ENCODE peak calls at places on chromosomes 6 and 20, in ten cellular contexts. E, R, I, V, P, U, J, M, H and L are unnamed samples.

GRCh38 chr6:79605968-79606764 is 25.0 kb upstream of the SH3BGRL2 start:
- DNase-seq in E (no peak), R (no peak), I (no peak), V (no peak), P (no peak), U (no peak), J (no peak), M (no peak), H (no peak), L (no peak)

GRCh38 chr6:168884050-168884645 is 369.5 kb downstream of the THBS2 start:
- DNase-seq in E (no peak), R (no peak), I (no peak), V (no peak), P (no peak), U (no peak), J (no peak), M (no peak), H (no peak), L (no peak)

GRCh38 chr6:3882865-3883264 is 33.7 kb downstream of the FAM50B start:
- DNase-seq in E (no peak), R (no peak), I (no peak), V (no peak), P (no peak), U (no peak), J (no peak), M (no peak), H (no peak), L (no peak)

GRCh38 chr20:58461104-58461503 is 54.1 kb downstream of the APCDD1L start:
- DNase-seq in E (no peak), R (no peak), I (no peak), V (no peak), P (no peak), U (no peak), J (no peak), M (no peak), H (no peak), L (no peak)

GRCh38 chr6:143896096-143896880 is 32.0 kb downstream of the ZC2HC1B start:
- DNase-seq in E (no peak), R (no peak), I (no peak), V (no peak), P (no peak), U (no peak), J (no peak), M (no peak), H (no peak), L (no peak)

GRCh38 chr20:35002426-35003210 is 47.0 kb downstream of the MYH7B start:
- DNase-seq in E (no peak), R (no peak), I (peak; percentile 66), V (no peak), P (no peak), U (no peak), J (no peak), M (no peak), H (no peak), L (no peak)

GRCh38 chr6:119308048-119308570 is 41.5 kb downstream of the MAN1A1 start:
- DNase-seq in E (no peak), R (no peak), I (no peak), V (no peak), P (no peak), U (peak; percentile 2), J (no peak), M (no peak), H (no peak), L (peak; percentile 78)

GRCh38 chr6:41428995-41429417 is 93.6 kb downstream of the NCR2 start:
- DNase-seq in E (no peak), R (no peak), I (no peak), V (peak; percentile 30), P (no peak), U (peak; percentile 21), J (no peak), M (no peak), H (no peak), L (no peak)

GRCh38 chr20:41747226-41747625 is 129.0 kb upstream of the CHD6 start:
- DNase-seq in E (no peak), R (no peak), I (no peak), V (no peak), P (no peak), U (no peak), J (no peak), M (no peak), H (no peak), L (no peak)

GRCh38 chr6:98657764-98658163 is 176.6 kb upstream of the POU3F2 start:
- DNase-seq in E (peak; percentile 77), R (no peak), I (no peak), V (peak; percentile 2), P (no peak), U (peak; percentile 39), J (no peak), M (no peak), H (no peak), L (peak; percentile 31)

GRCh38 chr6:134706153-134706552 is 243.7 kb downstream of the ALDH8A1 start:
- DNase-seq in E (no peak), R (no peak), I (no peak), V (no peak), P (no peak), U (no peak), J (no peak), M (no peak), H (no peak), L (no peak)

GRCh38 chr6:16723833-16724232 is 37.4 kb downstream of the ATXN1 start:
- DNase-seq in E (no peak), R (no peak), I (no peak), V (no peak), P (no peak), U (peak; percentile 66), J (no peak), M (no peak), H (no peak), L (no peak)

GRCh38 chr6:109896333-109896732 is 81.8 kb upstream of the GPR6 start:
- DNase-seq in E (no peak), R (no peak), I (no peak), V (no peak), P (no peak), U (no peak), J (no peak), M (no peak), H (no peak), L (no peak)

GRCh38 chr6:157490870-157491269 is 109.9 kb downstream of the ZDHHC14 start:
- DNase-seq in E (no peak), R (no peak), I (no peak), V (no peak), P (no peak), U (no peak), J (no peak), M (no peak), H (no peak), L (no peak)

GRCh38 chr6:132153221-132153896 is 202.2 kb upstream of the CCN2 start:
- DNase-seq in E (no peak), R (no peak), I (no peak), V (no peak), P (no peak), U (no peak), J (no peak), M (no peak), H (no peak), L (no peak)

GRCh38 chr6:112179631-112180030 is 74.7 kb downstream of the LAMA4 start:
- DNase-seq in E (no peak), R (no peak), I (no peak), V (no peak), P (no peak), U (no peak), J (no peak), M (no peak), H (no peak), L (no peak)

GRCh38 chr20:46011631-46012482 is 3.1 kb downstream of the MMP9 start:
- DNase-seq in E (peak; percentile 40), R (no peak), I (peak; percentile 94), V (peak; percentile 68), P (no peak), U (peak; percentile 77), J (no peak), M (no peak), H (no peak), L (peak; percentile 75)

GRCh38 chr6:3959385-3959784 is 110.2 kb downstream of the FAM50B start:
- DNase-seq in E (no peak), R (no peak), I (no peak), V (no peak), P (no peak), U (no peak), J (no peak), M (no peak), H (no peak), L (no peak)

GRCh38 chr20:32189691-32190607 is 17.6 kb downstream of the PLAGL2 start:
- DNase-seq in E (peak; percentile 86), R (peak; percentile 56), I (no peak), V (no peak), P (no peak), U (no peak), J (no peak), M (no peak), H (no peak), L (peak; percentile 48)

GRCh38 chr6:148657053-148657452 is 89.8 kb upstream of the UST start:
- DNase-seq in E (no peak), R (no peak), I (no peak), V (no peak), P (no peak), U (no peak), J (no peak), M (no peak), H (no peak), L (no peak)

GRCh38 chr6:147930743-147931142 is 411.9 kb upstream of the SASH1 start:
- DNase-seq in E (no peak), R (no peak), I (no peak), V (no peak), P (no peak), U (no peak), J (no peak), M (no peak), H (no peak), L (no peak)

GRCh38 chr6:54097753-54098152 is 13.5 kb upstream of the MLIP start:
- DNase-seq in E (no peak), R (no peak), I (no peak), V (no peak), P (no peak), U (no peak), J (no peak), M (no peak), H (no peak), L (no peak)

GRCh38 chr6:2733324-2733723 is 17.4 kb downstream of the MYLK4 start:
- DNase-seq in E (no peak), R (no peak), I (peak; percentile 82), V (peak; percentile 9), P (no peak), U (no peak), J (peak; percentile 60), M (peak; percentile 23), H (no peak), L (peak; percentile 54)

GRCh38 chr6:137677714-137678113 is 183.5 kb upstream of the OLIG3 start:
- DNase-seq in E (no peak), R (no peak), I (peak; percentile 78), V (no peak), P (no peak), U (no peak), J (no peak), M (no peak), H (no peak), L (no peak)

GRCh38 chr6:124482071-124482491 is 480.2 kb upstream of the RNF217 start:
- DNase-seq in E (no peak), R (no peak), I (no peak), V (no peak), P (no peak), U (no peak), J (no peak), M (no peak), H (no peak), L (no peak)

GRCh38 chr6:41072836-41073202 is at the start of gene NFYA:
- DNase-seq in E (peak; percentile 100), R (no peak), I (peak; percentile 100), V (peak; percentile 99), P (peak; percentile 100), U (peak; percentile 99), J (no peak), M (no peak), H (no peak), L (peak; percentile 100)